ENCODE peak calls at places on chromosomes 5 and 9, in seven cellular contexts. L, O, Z, A, D, N and V are unnamed samples.

GRCh38 chr9:110142868-110143866 is 64.8 kb downstream of the C9orf152 start:
- DNase-seq in Z (no peak), A (no peak), O (no peak), D (peak; percentile 15), N (no peak), L (no peak), V (peak; percentile 35)

GRCh38 chr5:34674226-34674625 is 18.1 kb downstream of the RAI14 start:
- DNase-seq in O (no peak), Z (no peak), A (no peak), L (no peak), N (no peak), D (no peak), V (peak; percentile 85)

GRCh38 chr5:160438316-160439204 is 16.9 kb downstream of the PTTG1 start:
- DNase-seq in L (no peak), O (peak; percentile 72), D (peak; percentile 68), Z (peak; percentile 55), N (peak; percentile 29), A (peak; percentile 81), V (peak; percentile 71)

GRCh38 chr9:95443301-95443700 is 73.5 kb downstream of the PTCH1 start:
- DNase-seq in N (no peak), O (no peak), L (no peak), Z (no peak), A (no peak), D (no peak), V (no peak)

GRCh38 chr9:6931913-6932312 is 174.1 kb downstream of the KDM4C start:
- DNase-seq in O (peak; percentile 23), A (no peak), L (peak; percentile 69), N (no peak), D (peak; percentile 18), Z (peak; percentile 87), V (peak; percentile 96)

GRCh38 chr5:145531038-145531734 is 304.0 kb downstream of the PRELID2 start:
- DNase-seq in N (no peak), O (no peak), D (no peak), A (no peak), L (peak; percentile 80), Z (peak; percentile 84), V (peak; percentile 92)

GRCh38 chr5:110956913-110957813 is 114.3 kb upstream of the TSLP start:
- DNase-seq in L (no peak), D (no peak), Z (no peak), A (peak; percentile 61), O (no peak), N (no peak), V (no peak)

GRCh38 chr5:71632168-71632567 is 45.0 kb downstream of the MCCC2 start:
- DNase-seq in D (no peak), N (no peak), O (no peak), A (no peak), L (no peak), Z (no peak), V (no peak)

GRCh38 chr5:166509085-166509484 is 1782.4 kb upstream of the WWC1 start:
- DNase-seq in L (no peak), A (no peak), N (no peak), O (no peak), D (peak; percentile 10), Z (no peak), V (peak; percentile 20)

GRCh38 chr9:73280113-73280512 is 128.4 kb downstream of the ANXA1 start:
- DNase-seq in D (no peak), A (no peak), Z (no peak), N (no peak), O (no peak), L (no peak), V (no peak)

GRCh38 chr5:159003045-159004030 is 96.4 kb downstream of the EBF1 start:
- DNase-seq in D (peak; percentile 55), A (no peak), Z (no peak), O (no peak), N (no peak), L (no peak), V (no peak)

GRCh38 chr9:109117856-109118801 is 1.6 kb downstream of the TMEM245 start:
- DNase-seq in O (peak; percentile 72), Z (peak; percentile 48), L (peak; percentile 92), A (no peak), N (no peak), D (peak; percentile 73), V (peak; percentile 90)

GRCh38 chr5:109755761-109756160 is 66.0 kb downstream of the MAN2A1 start:
- DNase-seq in O (no peak), Z (no peak), D (no peak), L (no peak), A (no peak), N (no peak), V (no peak)

GRCh38 chr5:169443249-169443784 is 140.3 kb upstream of the SPDL1 start:
- DNase-seq in Z (no peak), O (no peak), L (no peak), A (no peak), N (no peak), D (no peak), V (no peak)